ENCODE peak calls at places on chromosomes 3 and 15, in seven cellular contexts. One of them, this sample, is unnamed. For H3K4me1, the result is how much of the 10 kb centered on the place peaks cover.

GRCh38 chr3:39814007-39814406 is 4.6 kb downstream of the MYRIP start:
- DNase-seq in H1: no peak
- DNase-seq in right cardiac atrium: no peak
- DNase-seq in neural progenitor cell: no peak
- DNase-seq in HCT116: no peak
- DNase-seq in GM23248: peak
- DNase-seq in A673: no peak
- DNase-seq in this sample: no peak

GRCh38 chr15:51377038-51377761 is 35.7 kb downstream of the GLDN start:
- DNase-seq in H1: no peak
- DNase-seq in right cardiac atrium: no peak
- DNase-seq in neural progenitor cell: no peak
- DNase-seq in HCT116: no peak
- DNase-seq in GM23248: peak
- DNase-seq in A673: no peak
- DNase-seq in this sample: no peak

GRCh38 chr3:44584646-44585501 is at the start of gene ZNF660:
- DNase-seq in H1: peak
- DNase-seq in right cardiac atrium: peak
- DNase-seq in neural progenitor cell: peak
- DNase-seq in HCT116: no peak
- DNase-seq in GM23248: peak
- DNase-seq in A673: peak
- DNase-seq in this sample: peak

GRCh38 chr3:65144791-65145355 is 457.1 kb upstream of the ADAMTS9 start:
- DNase-seq in H1: no peak
- DNase-seq in right cardiac atrium: no peak
- DNase-seq in neural progenitor cell: no peak
- DNase-seq in HCT116: no peak
- DNase-seq in GM23248: peak
- DNase-seq in A673: no peak
- DNase-seq in this sample: no peak

GRCh38 chr3:156181509-156181908 is 61.1 kb downstream of the KCNAB1 start:
- DNase-seq in H1: no peak
- DNase-seq in right cardiac atrium: no peak
- DNase-seq in neural progenitor cell: no peak
- DNase-seq in HCT116: no peak
- DNase-seq in GM23248: peak
- DNase-seq in A673: no peak
- DNase-seq in this sample: no peak

GRCh38 chr3:102673271-102674115 is 238.7 kb downstream of the ZPLD1 start:
- DNase-seq in H1: peak
- DNase-seq in right cardiac atrium: peak
- DNase-seq in neural progenitor cell: peak
- DNase-seq in HCT116: peak
- DNase-seq in GM23248: peak
- DNase-seq in A673: peak
- DNase-seq in this sample: peak

GRCh38 chr15:49686626-49687025 is 65.8 kb downstream of the DTWD1 start:
- DNase-seq in H1: no peak
- DNase-seq in right cardiac atrium: no peak
- DNase-seq in neural progenitor cell: no peak
- DNase-seq in HCT116: no peak
- DNase-seq in GM23248: peak
- DNase-seq in A673: no peak
- DNase-seq in this sample: no peak

GRCh38 chr15:74196175-74196574 is 6.4 kb downstream of the STRA6 start:
- DNase-seq in H1: no peak
- DNase-seq in right cardiac atrium: peak
- DNase-seq in neural progenitor cell: no peak
- DNase-seq in HCT116: peak
- DNase-seq in GM23248: peak
- DNase-seq in A673: peak
- DNase-seq in this sample: peak

GRCh38 chr3:62143843-62144450 is 229.4 kb downstream of the FEZF2 start:
- DNase-seq in H1: no peak
- DNase-seq in right cardiac atrium: no peak
- DNase-seq in neural progenitor cell: no peak
- DNase-seq in HCT116: no peak
- DNase-seq in GM23248: no peak
- DNase-seq in A673: no peak
- DNase-seq in this sample: no peak

GRCh38 chr3:73661262-73661661 is 36.5 kb upstream of the PDZRN3 start:
- DNase-seq in H1: no peak
- DNase-seq in right cardiac atrium: no peak
- DNase-seq in neural progenitor cell: no peak
- DNase-seq in HCT116: no peak
- DNase-seq in GM23248: peak
- DNase-seq in A673: no peak
- DNase-seq in this sample: no peak

GRCh38 chr3:127277591-127277990 is 10.3 kb downstream of the PRR20G start:
- DNase-seq in H1: no peak
- DNase-seq in right cardiac atrium: no peak
- DNase-seq in neural progenitor cell: no peak
- DNase-seq in HCT116: no peak
- DNase-seq in GM23248: peak
- DNase-seq in A673: no peak
- DNase-seq in this sample: no peak

GRCh38 chr15:70156781-70157261 is 59.1 kb upstream of the TLE3 start:
- DNase-seq in H1: no peak
- DNase-seq in right cardiac atrium: peak
- DNase-seq in neural progenitor cell: no peak
- DNase-seq in HCT116: no peak
- DNase-seq in GM23248: peak
- DNase-seq in A673: no peak
- DNase-seq in this sample: no peak

GRCh38 chr3:143366672-143367071 is 247.1 kb downstream of the CHST2 start:
- DNase-seq in H1: no peak
- DNase-seq in right cardiac atrium: no peak
- DNase-seq in neural progenitor cell: no peak
- DNase-seq in HCT116: no peak
- DNase-seq in GM23248: no peak
- DNase-seq in A673: no peak
- DNase-seq in this sample: no peak

GRCh38 chr15:44130778-44131177 is 64.3 kb downstream of the FRMD5 start:
- DNase-seq in H1: no peak
- DNase-seq in right cardiac atrium: no peak
- DNase-seq in neural progenitor cell: no peak
- DNase-seq in HCT116: no peak
- DNase-seq in GM23248: peak
- DNase-seq in A673: no peak
- DNase-seq in this sample: no peak

GRCh38 chr15:89095556-89095955 is 7.3 kb downstream of the ABHD2 start:
- DNase-seq in H1: no peak
- DNase-seq in right cardiac atrium: no peak
- DNase-seq in neural progenitor cell: no peak
- DNase-seq in HCT116: no peak
- DNase-seq in GM23248: no peak
- DNase-seq in A673: no peak
- DNase-seq in this sample: no peak

GRCh38 chr15:89097313-89097712 is 9.1 kb downstream of the ABHD2 start:
- DNase-seq in H1: no peak
- DNase-seq in right cardiac atrium: no peak
- DNase-seq in neural progenitor cell: no peak
- DNase-seq in HCT116: no peak
- DNase-seq in GM23248: no peak
- DNase-seq in A673: no peak
- DNase-seq in this sample: no peak

GRCh38 chr15:89099968-89100367 is 11.7 kb downstream of the ABHD2 start:
- DNase-seq in H1: no peak
- DNase-seq in right cardiac atrium: no peak
- DNase-seq in neural progenitor cell: no peak
- DNase-seq in HCT116: no peak
- DNase-seq in GM23248: no peak
- DNase-seq in A673: no peak
- DNase-seq in this sample: no peak

GRCh38 chr15:89096664-89097063 is 8.4 kb downstream of the ABHD2 start:
- DNase-seq in H1: no peak
- DNase-seq in right cardiac atrium: peak
- DNase-seq in neural progenitor cell: no peak
- DNase-seq in HCT116: no peak
- DNase-seq in GM23248: no peak
- DNase-seq in A673: no peak
- DNase-seq in this sample: no peak

GRCh38 chr15:89098281-89098680 is 10.0 kb downstream of the ABHD2 start:
- DNase-seq in H1: no peak
- DNase-seq in right cardiac atrium: no peak
- DNase-seq in neural progenitor cell: no peak
- DNase-seq in HCT116: no peak
- DNase-seq in GM23248: no peak
- DNase-seq in A673: no peak
- DNase-seq in this sample: no peak
- H3K4me1 ChIP-seq in H1: under half
- H3K4me1 ChIP-seq in right cardiac atrium: under half
- H3K4me1 ChIP-seq in neural progenitor cell: under half
- H3K4me1 ChIP-seq in HCT116: under half
- H3K4me1 ChIP-seq in GM23248: under half
- H3K4me1 ChIP-seq in A673: under half
- H3K4me1 ChIP-seq in this sample: under half

DNA sequence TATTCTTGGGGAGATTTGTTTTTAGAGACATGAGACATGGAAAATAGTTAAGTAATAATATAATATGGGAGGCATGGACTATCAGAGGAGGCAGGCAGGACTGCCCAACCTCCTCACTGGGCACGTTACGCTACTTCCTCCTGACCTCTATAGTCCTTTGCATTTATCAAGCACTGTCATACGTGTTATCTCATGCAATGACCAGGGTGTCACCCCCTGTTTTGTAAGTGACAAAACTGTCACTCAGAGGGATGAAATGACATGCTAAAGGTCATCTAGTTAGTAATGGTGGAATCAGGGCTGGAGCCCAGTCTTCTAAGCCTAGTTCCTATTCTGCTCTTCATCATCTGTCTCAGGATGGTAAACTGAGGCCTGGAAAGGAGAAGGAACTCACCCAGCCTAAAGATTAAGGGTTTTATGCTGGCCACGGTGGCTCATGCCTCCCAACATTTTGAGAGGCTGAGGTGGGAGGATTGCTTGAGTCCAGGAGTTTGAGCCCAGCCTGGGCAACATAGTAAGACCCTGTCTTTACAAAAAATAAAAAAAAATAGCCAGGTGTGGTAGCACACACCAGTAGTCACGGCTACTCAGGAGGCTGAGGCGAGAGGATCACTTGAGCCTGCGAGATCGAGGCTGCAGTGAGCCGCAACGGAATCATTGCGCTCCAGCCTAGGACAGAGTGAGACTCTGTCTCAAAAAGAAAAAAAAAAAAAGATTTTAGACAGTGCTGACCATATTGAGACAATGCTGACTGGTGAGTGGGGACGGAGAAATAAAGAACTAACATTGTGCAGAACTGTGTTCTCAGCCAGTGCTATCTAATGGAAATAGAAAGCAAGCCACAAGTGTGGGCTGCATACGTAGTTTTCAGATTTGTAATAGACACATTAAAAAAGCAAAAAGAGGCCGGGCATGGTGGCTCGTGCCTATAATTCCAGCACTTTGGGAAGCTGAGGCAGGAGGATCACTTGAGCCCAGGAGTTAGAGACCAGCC is 67.0 kb downstream of the ST6GAL1 start:
- DNase-seq in H1: no peak
- DNase-seq in right cardiac atrium: no peak
- DNase-seq in neural progenitor cell: no peak
- DNase-seq in HCT116: no peak
- DNase-seq in GM23248: peak
- DNase-seq in A673: no peak
- DNase-seq in this sample: no peak
- H3K4me1 ChIP-seq in H1: under half
- H3K4me1 ChIP-seq in right cardiac atrium: under half
- H3K4me1 ChIP-seq in neural progenitor cell: under half
- H3K4me1 ChIP-seq in HCT116: under half
- H3K4me1 ChIP-seq in GM23248: under half
- H3K4me1 ChIP-seq in A673: under half
- H3K4me1 ChIP-seq in this sample: under half

GRCh38 chr3:129599073-129599472 is 7.4 kb downstream of the PLXND1 start:
- DNase-seq in H1: no peak
- DNase-seq in right cardiac atrium: no peak
- DNase-seq in neural progenitor cell: no peak
- DNase-seq in HCT116: no peak
- DNase-seq in GM23248: peak
- DNase-seq in A673: no peak
- DNase-seq in this sample: no peak

GRCh38 chr3:129596194-129597086 is 10.0 kb downstream of the PLXND1 start:
- DNase-seq in H1: no peak
- DNase-seq in right cardiac atrium: peak
- DNase-seq in neural progenitor cell: peak
- DNase-seq in HCT116: no peak
- DNase-seq in GM23248: peak
- DNase-seq in A673: no peak
- DNase-seq in this sample: peak

GRCh38 chr3:129597087-129597791 is 9.2 kb downstream of the PLXND1 start:
- DNase-seq in H1: no peak
- DNase-seq in right cardiac atrium: peak
- DNase-seq in neural progenitor cell: no peak
- DNase-seq in HCT116: no peak
- DNase-seq in GM23248: peak
- DNase-seq in A673: no peak
- DNase-seq in this sample: no peak

GRCh38 chr3:129598484-129598883 is 8.0 kb downstream of the PLXND1 start:
- DNase-seq in H1: no peak
- DNase-seq in right cardiac atrium: no peak
- DNase-seq in neural progenitor cell: no peak
- DNase-seq in HCT116: no peak
- DNase-seq in GM23248: no peak
- DNase-seq in A673: no peak
- DNase-seq in this sample: no peak

GRCh38 chr3:129597792-129598381 is 8.6 kb downstream of the PLXND1 start:
- DNase-seq in H1: no peak
- DNase-seq in right cardiac atrium: no peak
- DNase-seq in neural progenitor cell: peak
- DNase-seq in HCT116: no peak
- DNase-seq in GM23248: peak
- DNase-seq in A673: no peak
- DNase-seq in this sample: peak
- H3K4me1 ChIP-seq in H1: half or more
- H3K4me1 ChIP-seq in right cardiac atrium: under half
- H3K4me1 ChIP-seq in neural progenitor cell: half or more
- H3K4me1 ChIP-seq in HCT116: under half
- H3K4me1 ChIP-seq in GM23248: half or more
- H3K4me1 ChIP-seq in A673: under half
- H3K4me1 ChIP-seq in this sample: under half

GRCh38 chr15:31379042-31379441 is 52.4 kb downstream of the KLF13 start:
- DNase-seq in H1: no peak
- DNase-seq in right cardiac atrium: no peak
- DNase-seq in neural progenitor cell: no peak
- DNase-seq in HCT116: no peak
- DNase-seq in GM23248: no peak
- DNase-seq in A673: no peak
- DNase-seq in this sample: no peak

GRCh38 chr15:31377030-31377429 is 50.4 kb downstream of the KLF13 start:
- DNase-seq in H1: no peak
- DNase-seq in right cardiac atrium: no peak
- DNase-seq in neural progenitor cell: no peak
- DNase-seq in HCT116: no peak
- DNase-seq in GM23248: no peak
- DNase-seq in A673: no peak
- DNase-seq in this sample: no peak

GRCh38 chr15:31381801-31382692 is 55.4 kb downstream of the KLF13 start:
- DNase-seq in H1: no peak
- DNase-seq in right cardiac atrium: no peak
- DNase-seq in neural progenitor cell: no peak
- DNase-seq in HCT116: no peak
- DNase-seq in GM23248: no peak
- DNase-seq in A673: no peak
- DNase-seq in this sample: no peak

GRCh38 chr15:31378363-31378903 is 51.8 kb downstream of the KLF13 start:
- DNase-seq in H1: no peak
- DNase-seq in right cardiac atrium: no peak
- DNase-seq in neural progenitor cell: no peak
- DNase-seq in HCT116: no peak
- DNase-seq in GM23248: no peak
- DNase-seq in A673: no peak
- DNase-seq in this sample: no peak

GRCh38 chr15:31379577-31379976 is 52.9 kb downstream of the KLF13 start:
- DNase-seq in H1: no peak
- DNase-seq in right cardiac atrium: no peak
- DNase-seq in neural progenitor cell: no peak
- DNase-seq in HCT116: no peak
- DNase-seq in GM23248: no peak
- DNase-seq in A673: no peak
- DNase-seq in this sample: no peak
- H3K4me1 ChIP-seq in H1: under half
- H3K4me1 ChIP-seq in right cardiac atrium: under half
- H3K4me1 ChIP-seq in neural progenitor cell: under half
- H3K4me1 ChIP-seq in HCT116: under half
- H3K4me1 ChIP-seq in GM23248: under half
- H3K4me1 ChIP-seq in A673: under half
- H3K4me1 ChIP-seq in this sample: under half